ENCODE peak calls at places on chromosomes 4 and X, in five cellular contexts. Q is GM06990, R is glutamatergic neuron, L is AG10803, Z is lower leg skin. N is an unnamed sample.
A peak's percentile ranks its signal among the peaks of the same experiment; 100 is the strongest.

GRCh38 chr4:112284166-112284565 is 1.5 kb downstream of the TIFA start:
- DNase-seq in Q (no peak), R (no peak), L (peak; percentile 51), Z (no peak), N (no peak)

GRCh38 chrX:39859991-39860861 is 237.5 kb downstream of the BCOR start:
- DNase-seq in Q (peak; percentile 84), R (peak; percentile 31), L (peak; percentile 36), Z (no peak), N (no peak)

GRCh38 chr4:128163177-128164117 is 102.3 kb downstream of the LARP1B start:
- DNase-seq in Q (no peak), R (no peak), L (peak; percentile 50), Z (no peak), N (no peak)

GRCh38 chrX:65681810-65682209 is 14.4 kb downstream of the MSN start:
- DNase-seq in Q (no peak), R (no peak), L (no peak), Z (no peak), N (no peak)

GRCh38 chr4:103787057-103787456 is 67.3 kb upstream of the TACR3 start:
- DNase-seq in Q (no peak), R (no peak), L (no peak), Z (no peak), N (no peak)

GRCh38 chr4:112807999-112808398 is 171.1 kb downstream of the LARP7 start:
- DNase-seq in Q (no peak), R (no peak), L (peak; percentile 7), Z (no peak), N (no peak)

GRCh38 chrX:40632199-40632598 is 9.0 kb downstream of the MPC1L start:
- DNase-seq in Q (no peak), R (no peak), L (no peak), Z (no peak), N (no peak)

GRCh38 chr4:15168759-15169158 is 166.5 kb downstream of the CPEB2 start:
- DNase-seq in Q (no peak), R (no peak), L (no peak), Z (no peak), N (no peak)

GRCh38 chrX:110409925-110410324 is 51.3 kb downstream of the RTL9 start:
- DNase-seq in Q (no peak), R (no peak), L (no peak), Z (no peak), N (no peak)

GRCh38 chr4:71126719-71127118 is 133.3 kb downstream of the DCK start:
- DNase-seq in Q (no peak), R (no peak), L (peak; percentile 88), Z (no peak), N (no peak)

GRCh38 chrX:23883737-23884354 is 23.9 kb downstream of the APOO start:
- DNase-seq in Q (no peak), R (no peak), L (peak; percentile 73), Z (peak; percentile 63), N (no peak)

GRCh38 chr4:132218406-132218805 is 930.7 kb upstream of the PCDH10 start:
- DNase-seq in Q (no peak), R (no peak), L (no peak), Z (no peak), N (no peak)

GRCh38 chrX:138847930-138848329 is 136.4 kb upstream of the FGF13 start:
- DNase-seq in Q (no peak), R (no peak), L (peak; percentile 51), Z (no peak), N (no peak)

DNA sequence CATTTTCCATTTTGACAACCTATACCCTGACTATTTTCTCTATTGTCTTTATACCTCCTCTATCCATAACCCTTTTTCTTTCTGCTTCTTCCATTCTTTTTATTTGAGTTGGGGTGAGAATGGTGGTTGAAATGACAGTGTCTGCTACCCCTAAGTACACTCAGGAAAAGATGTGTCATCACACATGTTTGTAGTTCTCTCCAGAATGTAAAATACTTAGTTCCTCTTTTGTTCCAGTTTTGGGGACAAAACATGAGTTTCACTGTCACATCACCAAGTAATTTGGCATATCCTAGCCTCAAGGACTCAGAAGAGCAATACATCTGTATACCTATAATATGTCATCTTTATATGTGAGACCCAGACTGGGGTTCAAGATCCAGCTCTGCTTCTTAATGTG is 90.3 kb downstream of the COMMD8 start:
- DNase-seq in Q (no peak), R (no peak), L (no peak), Z (no peak), N (no peak)
- TF ChIP-seq CTCF in Q (no peak), R (no peak), L (no peak), Z (no peak), N (no peak)

GRCh38 chr4:72341432-72341820 is 227.6 kb downstream of the ADAMTS3 start:
- DNase-seq in Q (no peak), R (no peak), L (no peak), Z (no peak), N (no peak)

GRCh38 chr4:72338060-72338459 is 231.0 kb downstream of the ADAMTS3 start:
- DNase-seq in Q (no peak), R (no peak), L (no peak), Z (no peak), N (no peak)

GRCh38 chr4:72340803-72341431 is 228.1 kb downstream of the ADAMTS3 start:
- DNase-seq in Q (no peak), R (no peak), L (no peak), Z (no peak), N (no peak)
- TF ChIP-seq CTCF in Q (no peak), R (no peak), L (no peak), Z (no peak), N (no peak)

GRCh38 chr4:173379929-173380328 is 9.2 kb downstream of the SAP30 start:
- DNase-seq in Q (no peak), R (no peak), L (no peak), Z (no peak), N (no peak)

GRCh38 chr4:173380987-173381386 is 10.2 kb downstream of the SAP30 start:
- DNase-seq in Q (no peak), R (no peak), L (no peak), Z (no peak), N (no peak)

GRCh38 chr4:173382349-173382748 is 11.6 kb downstream of the SAP30 start:
- DNase-seq in Q (no peak), R (no peak), L (no peak), Z (no peak), N (no peak)

GRCh38 chr4:173386751-173387150 is 12.2 kb downstream of the SCRG1 start:
- DNase-seq in Q (no peak), R (no peak), L (no peak), Z (no peak), N (no peak)

GRCh38 chr4:173381610-173382009 is 10.9 kb downstream of the SAP30 start:
- DNase-seq in Q (no peak), R (no peak), L (no peak), Z (no peak), N (no peak)
- TF ChIP-seq CTCF in Q (no peak), R (no peak), L (no peak), Z (no peak), N (no peak)

GRCh38 chrX:20217906-20218305 is 48.8 kb downstream of the RPS6KA3 start:
- DNase-seq in Q (no peak), R (no peak), L (no peak), Z (no peak), N (no peak)

GRCh38 chrX:20221902-20222301 is 44.8 kb downstream of the RPS6KA3 start:
- DNase-seq in Q (no peak), R (no peak), L (peak; percentile 12), Z (no peak), N (no peak)

GRCh38 chrX:20217279-20217678 is 49.4 kb downstream of the RPS6KA3 start:
- DNase-seq in Q (no peak), R (no peak), L (peak; percentile 51), Z (no peak), N (no peak)

GRCh38 chrX:20215565-20215964 is 51.1 kb downstream of the RPS6KA3 start:
- DNase-seq in Q (no peak), R (no peak), L (no peak), Z (no peak), N (no peak)

GRCh38 chrX:20218809-20219505 is 47.8 kb downstream of the RPS6KA3 start:
- DNase-seq in Q (no peak), R (no peak), L (no peak), Z (no peak), N (no peak)
- TF ChIP-seq CTCF in Q (no peak), R (no peak), L (no peak), Z (no peak), N (no peak)

GRCh38 chrX:8520791-8521190 is 56.2 kb downstream of the VCX3B start:
- DNase-seq in Q (no peak), R (no peak), L (no peak), Z (no peak), N (no peak)
- TF ChIP-seq CTCF in Q (no peak), R (no peak), L (no peak), Z (no peak), N (no peak)